ENCODE peak calls at places on chromosomes 6 and 20, in nine cellular contexts. J is tibial artery; L is fibroblast of lung; M is cardiac fibroblast; N is fibroblast of villous mesenchyme; D is AG09309; P is CD8-positive, alpha-beta T cell; U is tibial nerve; K is fibroblast of the aortic adventitia. O is an unnamed sample.
A peak's percentile ranks its signal among the peaks of the same experiment; 100 is the strongest.

GRCh38 chr6:48074368-48074767 is 36.6 kb downstream of the PTCHD4 start:
- DNase-seq in J (no peak), L (peak; percentile 36), M (peak; percentile 47), N (peak; percentile 41), D (no peak), P (no peak), U (no peak), K (no peak), O (peak; percentile 40)

GRCh38 chr20:3658708-3659491 is 4.3 kb downstream of the GFRA4 start:
- DNase-seq in J (peak; percentile 39), L (no peak), M (no peak), N (no peak), D (no peak), P (no peak), U (no peak), K (no peak), O (peak; percentile 32)

GRCh38 chr6:79403525-79403924 is 133.7 kb downstream of the LCA5 start:
- DNase-seq in J (no peak), L (no peak), M (no peak), N (no peak), D (no peak), P (no peak), U (no peak), K (no peak), O (no peak)

GRCh38 chr6:18179770-18180393 is 24.7 kb downstream of the KDM1B start:
- DNase-seq in J (no peak), L (no peak), M (no peak), N (no peak), D (no peak), P (no peak), U (no peak), K (no peak), O (no peak)

GRCh38 chr6:38131527-38131965 is 312.0 kb downstream of the ZFAND3 start:
- DNase-seq in J (no peak), L (peak; percentile 99), M (peak; percentile 93), N (peak; percentile 92), D (peak; percentile 87), P (no peak), U (no peak), K (peak; percentile 98), O (peak; percentile 94)

GRCh38 chr20:36153754-36154695 is 515 bp upstream of the EPB41L1 start:
- DNase-seq in J (peak; percentile 95), L (peak; percentile 68), M (peak; percentile 82), N (peak; percentile 52), D (no peak), P (peak; percentile 15), U (peak; percentile 81), K (peak; percentile 57), O (peak; percentile 54)

GRCh38 chr6:142839686-142840040 is 105.3 kb downstream of the HIVEP2 start:
- DNase-seq in J (no peak), L (peak; percentile 25), M (no peak), N (no peak), D (no peak), P (no peak), U (no peak), K (no peak), O (no peak)

GRCh38 chr6:51301969-51302368 is 483.3 kb downstream of the TFAP2B start:
- DNase-seq in J (no peak), L (no peak), M (no peak), N (no peak), D (no peak), P (no peak), U (no peak), K (no peak), O (no peak)

GRCh38 chr6:43938178-43939101 is 168.4 kb downstream of the VEGFA start:
- DNase-seq in J (peak; percentile 57), L (no peak), M (no peak), N (peak; percentile 35), D (no peak), P (no peak), U (no peak), K (no peak), O (no peak)

DNA sequence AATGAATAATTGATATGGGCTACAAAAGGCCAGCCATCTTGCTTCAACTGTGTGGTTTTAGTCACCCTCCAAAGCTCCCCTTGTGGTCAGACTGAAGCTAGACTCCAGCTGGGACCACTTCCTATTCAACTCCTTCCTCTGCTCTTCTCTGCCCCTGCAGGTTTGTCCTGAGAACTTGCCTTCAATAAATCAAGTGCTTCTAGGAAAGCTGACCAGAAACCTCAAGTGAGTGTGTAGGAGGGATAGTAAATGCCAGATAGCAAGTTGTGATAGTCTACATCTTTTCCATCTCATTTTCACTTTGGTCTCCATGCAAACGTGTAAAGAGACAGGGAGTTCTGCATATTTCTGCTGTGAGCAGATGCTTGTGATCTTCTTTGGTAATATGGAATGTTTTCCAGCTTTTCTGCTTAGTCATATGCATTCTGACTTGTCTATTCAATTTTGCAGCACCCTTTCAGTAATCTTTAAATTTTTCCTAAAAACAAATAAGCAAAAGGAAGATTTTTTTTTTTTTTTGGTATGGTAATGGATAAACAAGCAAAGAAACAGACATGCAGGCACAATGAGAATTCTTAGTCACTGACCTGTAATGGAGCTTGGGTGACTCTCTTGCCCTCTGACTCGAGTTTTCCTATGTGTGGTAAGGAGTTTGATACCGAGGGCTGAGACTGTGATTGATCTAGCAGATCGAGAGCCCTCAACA is 201.3 kb upstream of the BTBD3 start:
- DNase-seq in J (no peak), L (peak; percentile 94), M (peak; percentile 31), N (peak; percentile 75), D (peak; percentile 40), P (no peak), U (no peak), K (peak; percentile 27), O (peak; percentile 97)
- TF ChIP-seq CTCF in J (no peak), L (peak; percentile 57), M (peak; percentile 53), N (peak; percentile 61), D (peak; percentile 51), P (no peak), U (no peak), K (peak; percentile 35), O (peak; percentile 91)

GRCh38 chr6:107820571-107821261 is 3.4 kb downstream of the SCML4 start:
- DNase-seq in J (no peak), L (peak; percentile 27), M (peak; percentile 37), N (peak; percentile 11), D (no peak), P (peak; percentile 53), U (no peak), K (peak; percentile 54), O (peak; percentile 15)
- H3K4me3 ChIP-seq in J (peak overlapping the region; percentile 17), L (peak overlapping the region; percentile 18), M (no peak overlapping the region), N (peak overlapping the region; percentile 10), D (no peak overlapping the region), P (peak overlapping the region; percentile 92), U (peak overlapping the region; percentile 31), K (peak overlapping the region; percentile 31), O (peak overlapping the region; percentile 14)

DNA sequence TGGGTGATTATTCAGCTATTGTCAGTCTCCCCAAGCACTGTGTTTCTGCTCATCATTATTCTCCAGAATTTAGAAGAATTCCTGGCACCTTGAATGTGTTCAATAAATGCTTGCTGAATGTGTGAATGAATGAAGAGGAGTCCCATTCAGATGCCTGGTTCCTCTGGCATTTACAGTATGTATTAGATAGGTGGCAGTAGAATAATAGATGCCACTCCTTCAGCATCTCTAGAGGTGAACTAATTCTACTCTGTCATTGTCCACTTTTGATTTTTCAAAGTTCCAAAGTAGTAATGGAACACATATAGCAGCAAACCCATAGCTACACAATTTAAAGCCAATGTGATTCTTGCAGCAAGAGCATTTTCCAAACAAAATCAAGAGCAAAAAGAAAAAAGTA is 118.9 kb upstream of the CEP162 start:
- DNase-seq in J (no peak), L (no peak), M (peak; percentile 6), N (no peak), D (no peak), P (no peak), U (no peak), K (peak; percentile 10), O (peak; percentile 30)
- TF ChIP-seq CTCF in J (peak; percentile 18), L (no peak), M (peak; percentile 20), N (no peak), D (peak; percentile 41), P (no peak), U (no peak), K (peak; percentile 27), O (peak; percentile 44)

DNA sequence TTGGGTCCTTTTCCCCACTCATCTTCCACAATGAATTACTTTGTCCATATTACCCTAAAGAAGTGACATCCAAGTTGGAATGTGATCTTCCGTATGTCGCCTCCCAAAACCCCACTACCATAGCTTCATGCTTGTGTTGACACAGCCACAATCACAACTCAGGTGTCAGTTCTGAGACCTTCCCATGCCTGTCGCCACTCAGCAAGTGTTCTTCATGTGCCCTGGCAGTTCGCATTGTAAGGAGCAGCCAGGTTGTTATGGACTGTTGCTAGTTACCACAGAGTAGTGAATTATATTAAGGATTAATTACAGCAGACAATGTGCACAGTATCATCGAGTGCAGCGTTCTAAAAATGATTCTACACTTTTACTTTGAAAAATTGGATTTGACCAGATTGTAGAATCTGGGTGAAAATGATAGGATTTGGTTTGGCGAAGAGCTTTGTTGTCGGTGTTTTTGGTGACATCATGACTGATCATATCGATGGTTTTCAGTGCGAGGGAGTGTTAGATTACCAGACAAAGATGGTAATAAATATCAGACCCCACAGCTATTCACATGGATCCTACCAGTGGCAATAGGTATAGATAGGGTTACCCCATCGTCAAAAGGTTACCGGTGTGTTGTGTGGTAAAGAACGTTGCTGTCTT is 1.7 kb downstream of the PCMTD2 start:
- DNase-seq in J (no peak), L (no peak), M (no peak), N (no peak), D (no peak), P (no peak), U (no peak), K (no peak), O (no peak)
- H3K4me3 ChIP-seq in J (peak overlapping the region; percentile 96), L (no peak overlapping the region), M (no peak overlapping the region), N (peak overlapping the region; percentile 77), D (no peak overlapping the region), P (peak overlapping the region; percentile 71), U (peak overlapping the region; percentile 91), K (peak overlapping the region; percentile 79), O (no peak overlapping the region)

DNA sequence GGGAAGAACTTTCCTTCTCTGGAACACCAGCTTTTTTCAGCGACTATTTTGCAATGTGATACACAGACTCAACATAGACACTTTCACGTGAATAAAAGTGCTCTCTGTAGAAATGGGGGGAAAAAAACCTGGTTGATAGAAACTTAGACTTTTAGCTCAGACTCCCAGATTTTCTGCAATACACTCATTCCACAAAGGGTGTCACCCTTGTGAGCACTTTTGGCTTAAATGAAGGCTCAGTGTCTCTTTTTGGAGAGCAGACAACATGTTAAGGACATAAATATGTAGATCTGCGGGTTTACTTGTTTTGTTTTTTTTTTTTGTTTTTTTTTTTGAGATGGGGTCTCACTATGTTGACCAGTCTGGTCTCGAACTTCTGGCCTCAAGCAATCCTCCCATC is 579.6 kb downstream of the PTPRT start:
- DNase-seq in J (no peak), L (no peak), M (no peak), N (no peak), D (no peak), P (no peak), U (no peak), K (no peak), O (no peak)
- TF ChIP-seq CTCF in J (no peak), L (no peak), M (no peak), N (no peak), D (no peak), P (no peak), U (no peak), K (no peak), O (no peak)

O was measured in choroid plexus epithelial cell.